ENCODE peak calls at places on chromosomes 16 and 17, in eight cellular contexts. One of them, this sample, is unnamed.

GRCh38 chr16:81238296-81239011 is at the start of gene BCO1:
- DNase-seq in stimulated activated CD4-positive, alpha-beta T cell treated with anti-CD3 and anti-CD28 coated beads, Interleukin-4, amount 100 ng/mL, for 24 hours: no peak
- DNase-seq in NCI-H2171 treated with DMSO at 0.1 percent for 48 hours: peak; percentile 95
- DNase-seq in Peyer's patch: peak; percentile 48
- DNase-seq in neural crest cell: no peak
- DNase-seq in T-helper 1 cell: no peak
- DNase-seq in AG08396: peak; percentile 29
- DNase-seq in NCI-H510A: no peak
- DNase-seq in this sample: peak; percentile 67

GRCh38 chr17:59410049-59410437 is 78.6 kb downstream of the YPEL2 start:
- DNase-seq in stimulated activated CD4-positive, alpha-beta T cell treated with anti-CD3 and anti-CD28 coated beads, Interleukin-4, amount 100 ng/mL, for 24 hours: no peak
- DNase-seq in NCI-H2171 treated with DMSO at 0.1 percent for 48 hours: no peak
- DNase-seq in Peyer's patch: no peak
- DNase-seq in neural crest cell: no peak
- DNase-seq in T-helper 1 cell: no peak
- DNase-seq in AG08396: no peak
- DNase-seq in NCI-H510A: no peak
- DNase-seq in this sample: no peak

GRCh38 chr17:80850109-80850508 is 141.5 kb upstream of the CHMP6 start:
- DNase-seq in stimulated activated CD4-positive, alpha-beta T cell treated with anti-CD3 and anti-CD28 coated beads, Interleukin-4, amount 100 ng/mL, for 24 hours: no peak
- DNase-seq in NCI-H2171 treated with DMSO at 0.1 percent for 48 hours: no peak
- DNase-seq in Peyer's patch: no peak
- DNase-seq in neural crest cell: no peak
- DNase-seq in T-helper 1 cell: no peak
- DNase-seq in AG08396: no peak
- DNase-seq in NCI-H510A: no peak
- DNase-seq in this sample: no peak

GRCh38 chr16:51651061-51651466 is 500.0 kb upstream of the SALL1 start:
- DNase-seq in stimulated activated CD4-positive, alpha-beta T cell treated with anti-CD3 and anti-CD28 coated beads, Interleukin-4, amount 100 ng/mL, for 24 hours: no peak
- DNase-seq in NCI-H2171 treated with DMSO at 0.1 percent for 48 hours: peak; percentile 35
- DNase-seq in Peyer's patch: no peak
- DNase-seq in neural crest cell: no peak
- DNase-seq in T-helper 1 cell: no peak
- DNase-seq in AG08396: no peak
- DNase-seq in NCI-H510A: no peak
- DNase-seq in this sample: peak; percentile 8

GRCh38 chr16:1979271-1980025 is 1.8 kb downstream of the NOXO1 start:
- DNase-seq in stimulated activated CD4-positive, alpha-beta T cell treated with anti-CD3 and anti-CD28 coated beads, Interleukin-4, amount 100 ng/mL, for 24 hours: peak; percentile 36
- DNase-seq in NCI-H2171 treated with DMSO at 0.1 percent for 48 hours: peak; percentile 32
- DNase-seq in Peyer's patch: peak; percentile 92
- DNase-seq in neural crest cell: no peak
- DNase-seq in T-helper 1 cell: no peak
- DNase-seq in AG08396: no peak
- DNase-seq in NCI-H510A: no peak
- DNase-seq in this sample: no peak

GRCh38 chr17:3208484-3208883 is 1.0 kb downstream of the OR1A1 start:
- DNase-seq in stimulated activated CD4-positive, alpha-beta T cell treated with anti-CD3 and anti-CD28 coated beads, Interleukin-4, amount 100 ng/mL, for 24 hours: no peak
- DNase-seq in NCI-H2171 treated with DMSO at 0.1 percent for 48 hours: no peak
- DNase-seq in Peyer's patch: no peak
- DNase-seq in neural crest cell: no peak
- DNase-seq in T-helper 1 cell: no peak
- DNase-seq in AG08396: no peak
- DNase-seq in NCI-H510A: no peak
- DNase-seq in this sample: no peak

GRCh38 chr17:40552806-40553693 is 12.2 kb downstream of the CCR7 start:
- DNase-seq in stimulated activated CD4-positive, alpha-beta T cell treated with anti-CD3 and anti-CD28 coated beads, Interleukin-4, amount 100 ng/mL, for 24 hours: peak; percentile 7
- DNase-seq in NCI-H2171 treated with DMSO at 0.1 percent for 48 hours: no peak
- DNase-seq in Peyer's patch: peak; percentile 58
- DNase-seq in neural crest cell: no peak
- DNase-seq in T-helper 1 cell: no peak
- DNase-seq in AG08396: no peak
- DNase-seq in NCI-H510A: no peak
- DNase-seq in this sample: no peak

GRCh38 chr16:13039526-13039925 is 138.1 kb downstream of the SHISA9 start:
- DNase-seq in stimulated activated CD4-positive, alpha-beta T cell treated with anti-CD3 and anti-CD28 coated beads, Interleukin-4, amount 100 ng/mL, for 24 hours: no peak
- DNase-seq in NCI-H2171 treated with DMSO at 0.1 percent for 48 hours: no peak
- DNase-seq in Peyer's patch: no peak
- DNase-seq in neural crest cell: no peak
- DNase-seq in T-helper 1 cell: no peak
- DNase-seq in AG08396: no peak
- DNase-seq in NCI-H510A: no peak
- DNase-seq in this sample: no peak

GRCh38 chr16:87264634-87265033 is 52.6 kb downstream of the C16orf95 start:
- DNase-seq in stimulated activated CD4-positive, alpha-beta T cell treated with anti-CD3 and anti-CD28 coated beads, Interleukin-4, amount 100 ng/mL, for 24 hours: no peak
- DNase-seq in NCI-H2171 treated with DMSO at 0.1 percent for 48 hours: peak; percentile 54
- DNase-seq in Peyer's patch: no peak
- DNase-seq in neural crest cell: no peak
- DNase-seq in T-helper 1 cell: no peak
- DNase-seq in AG08396: no peak
- DNase-seq in NCI-H510A: no peak
- DNase-seq in this sample: no peak

GRCh38 chr16:3248596-3248995 is 7.8 kb downstream of the MEFV start:
- DNase-seq in stimulated activated CD4-positive, alpha-beta T cell treated with anti-CD3 and anti-CD28 coated beads, Interleukin-4, amount 100 ng/mL, for 24 hours: no peak
- DNase-seq in NCI-H2171 treated with DMSO at 0.1 percent for 48 hours: no peak
- DNase-seq in Peyer's patch: peak; percentile 15
- DNase-seq in neural crest cell: no peak
- DNase-seq in T-helper 1 cell: no peak
- DNase-seq in AG08396: no peak
- DNase-seq in NCI-H510A: no peak
- DNase-seq in this sample: no peak

GRCh38 chr17:72361892-72362291 is 241.1 kb downstream of the SOX9 start:
- DNase-seq in stimulated activated CD4-positive, alpha-beta T cell treated with anti-CD3 and anti-CD28 coated beads, Interleukin-4, amount 100 ng/mL, for 24 hours: no peak
- DNase-seq in NCI-H2171 treated with DMSO at 0.1 percent for 48 hours: no peak
- DNase-seq in Peyer's patch: no peak
- DNase-seq in neural crest cell: no peak
- DNase-seq in T-helper 1 cell: no peak
- DNase-seq in AG08396: no peak
- DNase-seq in NCI-H510A: no peak
- DNase-seq in this sample: no peak

GRCh38 chr16:48321307-48322036 is 63.7 kb downstream of the SIAH1 start:
- DNase-seq in stimulated activated CD4-positive, alpha-beta T cell treated with anti-CD3 and anti-CD28 coated beads, Interleukin-4, amount 100 ng/mL, for 24 hours: peak; percentile 30
- DNase-seq in NCI-H2171 treated with DMSO at 0.1 percent for 48 hours: no peak
- DNase-seq in Peyer's patch: no peak
- DNase-seq in neural crest cell: no peak
- DNase-seq in T-helper 1 cell: no peak
- DNase-seq in AG08396: peak; percentile 15
- DNase-seq in NCI-H510A: no peak
- DNase-seq in this sample: no peak

GRCh38 chr16:87685405-87685755 is 80.4 kb downstream of the KLHDC4 start:
- DNase-seq in stimulated activated CD4-positive, alpha-beta T cell treated with anti-CD3 and anti-CD28 coated beads, Interleukin-4, amount 100 ng/mL, for 24 hours: no peak
- DNase-seq in NCI-H2171 treated with DMSO at 0.1 percent for 48 hours: no peak
- DNase-seq in Peyer's patch: no peak
- DNase-seq in neural crest cell: no peak
- DNase-seq in T-helper 1 cell: no peak
- DNase-seq in AG08396: no peak
- DNase-seq in NCI-H510A: no peak
- DNase-seq in this sample: no peak

GRCh38 chr17:17500999-17501605 is 4.9 kb upstream of the RASD1 start:
- DNase-seq in stimulated activated CD4-positive, alpha-beta T cell treated with anti-CD3 and anti-CD28 coated beads, Interleukin-4, amount 100 ng/mL, for 24 hours: peak; percentile 18
- DNase-seq in NCI-H2171 treated with DMSO at 0.1 percent for 48 hours: no peak
- DNase-seq in Peyer's patch: no peak
- DNase-seq in neural crest cell: no peak
- DNase-seq in T-helper 1 cell: no peak
- DNase-seq in AG08396: no peak
- DNase-seq in NCI-H510A: no peak
- DNase-seq in this sample: no peak

GRCh38 chr16:67207857-67208524 is 9.1 kb downstream of the ELMO3 start:
- DNase-seq in stimulated activated CD4-positive, alpha-beta T cell treated with anti-CD3 and anti-CD28 coated beads, Interleukin-4, amount 100 ng/mL, for 24 hours: no peak
- DNase-seq in NCI-H2171 treated with DMSO at 0.1 percent for 48 hours: no peak
- DNase-seq in Peyer's patch: no peak
- DNase-seq in neural crest cell: no peak
- DNase-seq in T-helper 1 cell: no peak
- DNase-seq in AG08396: peak; percentile 81
- DNase-seq in NCI-H510A: no peak
- DNase-seq in this sample: no peak

GRCh38 chr16:86227801-86228200 is 282.5 kb upstream of the FOXF1 start:
- DNase-seq in stimulated activated CD4-positive, alpha-beta T cell treated with anti-CD3 and anti-CD28 coated beads, Interleukin-4, amount 100 ng/mL, for 24 hours: no peak
- DNase-seq in NCI-H2171 treated with DMSO at 0.1 percent for 48 hours: no peak
- DNase-seq in Peyer's patch: peak; percentile 36
- DNase-seq in neural crest cell: no peak
- DNase-seq in T-helper 1 cell: no peak
- DNase-seq in AG08396: peak; percentile 71
- DNase-seq in NCI-H510A: no peak
- DNase-seq in this sample: no peak

GRCh38 chr17:75721463-75722011 is 278 bp downstream of the ITGB4 start:
- DNase-seq in stimulated activated CD4-positive, alpha-beta T cell treated with anti-CD3 and anti-CD28 coated beads, Interleukin-4, amount 100 ng/mL, for 24 hours: no peak
- DNase-seq in NCI-H2171 treated with DMSO at 0.1 percent for 48 hours: no peak
- DNase-seq in Peyer's patch: no peak
- DNase-seq in neural crest cell: no peak
- DNase-seq in T-helper 1 cell: no peak
- DNase-seq in AG08396: no peak
- DNase-seq in NCI-H510A: no peak
- DNase-seq in this sample: no peak

GRCh38 chr16:52538511-52538910 is 8.4 kb downstream of the TOX3 start:
- DNase-seq in stimulated activated CD4-positive, alpha-beta T cell treated with anti-CD3 and anti-CD28 coated beads, Interleukin-4, amount 100 ng/mL, for 24 hours: no peak
- DNase-seq in NCI-H2171 treated with DMSO at 0.1 percent for 48 hours: no peak
- DNase-seq in Peyer's patch: no peak
- DNase-seq in neural crest cell: no peak
- DNase-seq in T-helper 1 cell: no peak
- DNase-seq in AG08396: no peak
- DNase-seq in NCI-H510A: no peak
- DNase-seq in this sample: no peak

GRCh38 chr17:50264263-50265113 is 9.8 kb upstream of the TMEM92 start:
- DNase-seq in stimulated activated CD4-positive, alpha-beta T cell treated with anti-CD3 and anti-CD28 coated beads, Interleukin-4, amount 100 ng/mL, for 24 hours: no peak
- DNase-seq in NCI-H2171 treated with DMSO at 0.1 percent for 48 hours: peak; percentile 65
- DNase-seq in Peyer's patch: peak; percentile 34
- DNase-seq in neural crest cell: no peak
- DNase-seq in T-helper 1 cell: no peak
- DNase-seq in AG08396: peak; percentile 65
- DNase-seq in NCI-H510A: no peak
- DNase-seq in this sample: no peak

GRCh38 chr17:74767111-74767516 is 9.0 kb downstream of the NAT9 start:
- DNase-seq in stimulated activated CD4-positive, alpha-beta T cell treated with anti-CD3 and anti-CD28 coated beads, Interleukin-4, amount 100 ng/mL, for 24 hours: no peak
- DNase-seq in NCI-H2171 treated with DMSO at 0.1 percent for 48 hours: no peak
- DNase-seq in Peyer's patch: no peak
- DNase-seq in neural crest cell: no peak
- DNase-seq in T-helper 1 cell: no peak
- DNase-seq in AG08396: no peak
- DNase-seq in NCI-H510A: no peak
- DNase-seq in this sample: no peak

GRCh38 chr17:36525888-36526287 is 8.8 kb downstream of the MYO19 start:
- DNase-seq in stimulated activated CD4-positive, alpha-beta T cell treated with anti-CD3 and anti-CD28 coated beads, Interleukin-4, amount 100 ng/mL, for 24 hours: no peak
- DNase-seq in NCI-H2171 treated with DMSO at 0.1 percent for 48 hours: no peak
- DNase-seq in Peyer's patch: no peak
- DNase-seq in neural crest cell: no peak
- DNase-seq in T-helper 1 cell: no peak
- DNase-seq in AG08396: peak; percentile 3
- DNase-seq in NCI-H510A: no peak
- DNase-seq in this sample: no peak

GRCh38 chr17:28897769-28898259 is 281 bp upstream of the FLOT2 start:
- DNase-seq in stimulated activated CD4-positive, alpha-beta T cell treated with anti-CD3 and anti-CD28 coated beads, Interleukin-4, amount 100 ng/mL, for 24 hours: no peak
- DNase-seq in NCI-H2171 treated with DMSO at 0.1 percent for 48 hours: peak; percentile 53
- DNase-seq in Peyer's patch: no peak
- DNase-seq in neural crest cell: no peak
- DNase-seq in T-helper 1 cell: no peak
- DNase-seq in AG08396: no peak
- DNase-seq in NCI-H510A: no peak
- DNase-seq in this sample: no peak

GRCh38 chr17:51653902-51654301 is 393.6 kb downstream of the UTP18 start:
- DNase-seq in stimulated activated CD4-positive, alpha-beta T cell treated with anti-CD3 and anti-CD28 coated beads, Interleukin-4, amount 100 ng/mL, for 24 hours: no peak
- DNase-seq in NCI-H2171 treated with DMSO at 0.1 percent for 48 hours: no peak
- DNase-seq in Peyer's patch: no peak
- DNase-seq in neural crest cell: no peak
- DNase-seq in T-helper 1 cell: no peak
- DNase-seq in AG08396: no peak
- DNase-seq in NCI-H510A: no peak
- DNase-seq in this sample: peak; percentile 90

GRCh38 chr16:54171855-54172537 is 114.6 kb downstream of the IRX3 start:
- DNase-seq in stimulated activated CD4-positive, alpha-beta T cell treated with anti-CD3 and anti-CD28 coated beads, Interleukin-4, amount 100 ng/mL, for 24 hours: no peak
- DNase-seq in NCI-H2171 treated with DMSO at 0.1 percent for 48 hours: no peak
- DNase-seq in Peyer's patch: no peak
- DNase-seq in neural crest cell: no peak
- DNase-seq in T-helper 1 cell: no peak
- DNase-seq in AG08396: peak; percentile 49
- DNase-seq in NCI-H510A: no peak
- DNase-seq in this sample: no peak

GRCh38 chr16:76277099-76278030 is at the start of gene CNTNAP4:
- DNase-seq in stimulated activated CD4-positive, alpha-beta T cell treated with anti-CD3 and anti-CD28 coated beads, Interleukin-4, amount 100 ng/mL, for 24 hours: no peak
- DNase-seq in NCI-H2171 treated with DMSO at 0.1 percent for 48 hours: peak; percentile 23
- DNase-seq in Peyer's patch: no peak
- DNase-seq in neural crest cell: peak; percentile 20
- DNase-seq in T-helper 1 cell: no peak
- DNase-seq in AG08396: no peak
- DNase-seq in NCI-H510A: no peak
- DNase-seq in this sample: no peak

GRCh38 chr16:4285167-4285566 is 12.3 kb upstream of the TFAP4 start:
- DNase-seq in stimulated activated CD4-positive, alpha-beta T cell treated with anti-CD3 and anti-CD28 coated beads, Interleukin-4, amount 100 ng/mL, for 24 hours: no peak
- DNase-seq in NCI-H2171 treated with DMSO at 0.1 percent for 48 hours: no peak
- DNase-seq in Peyer's patch: no peak
- DNase-seq in neural crest cell: no peak
- DNase-seq in T-helper 1 cell: no peak
- DNase-seq in AG08396: peak; percentile 2
- DNase-seq in NCI-H510A: no peak
- DNase-seq in this sample: no peak

GRCh38 chr17:14393723-14394122 is 92.8 kb downstream of the HS3ST3B1 start:
- DNase-seq in stimulated activated CD4-positive, alpha-beta T cell treated with anti-CD3 and anti-CD28 coated beads, Interleukin-4, amount 100 ng/mL, for 24 hours: no peak
- DNase-seq in NCI-H2171 treated with DMSO at 0.1 percent for 48 hours: no peak
- DNase-seq in Peyer's patch: no peak
- DNase-seq in neural crest cell: no peak
- DNase-seq in T-helper 1 cell: no peak
- DNase-seq in AG08396: no peak
- DNase-seq in NCI-H510A: no peak
- DNase-seq in this sample: no peak

GRCh38 chr17:49333806-49334205 is 28.2 kb downstream of the ZNF652 start:
- DNase-seq in stimulated activated CD4-positive, alpha-beta T cell treated with anti-CD3 and anti-CD28 coated beads, Interleukin-4, amount 100 ng/mL, for 24 hours: no peak
- DNase-seq in NCI-H2171 treated with DMSO at 0.1 percent for 48 hours: no peak
- DNase-seq in Peyer's patch: no peak
- DNase-seq in neural crest cell: no peak
- DNase-seq in T-helper 1 cell: no peak
- DNase-seq in AG08396: no peak
- DNase-seq in NCI-H510A: no peak
- DNase-seq in this sample: no peak